ENCODE peak calls at places on chromosomes 11 and 22, in nine cellular contexts. One of them, this sample, is unnamed.

GRCh38 chr22:26680485-26680884 is 23.1 kb downstream of the MIAT start:
- DNase-seq in stimulated activated CD4-positive, alpha-beta T cell treated with anti-CD3 and anti-CD28 coated beads, Interleukin-15, amount 100 ng/mL, for 24 hours: no peak
- DNase-seq in HEK293T: no peak
- DNase-seq in DMS153: no peak
- DNase-seq in mucosa of gallbladder: no peak
- DNase-seq in cardiac fibroblast: no peak
- DNase-seq in NCI-H1105: no peak
- DNase-seq in AG08396: no peak
- DNase-seq in endothelial cell: no peak
- DNase-seq in this sample: no peak

GRCh38 chr11:131033151-131033651 is 116.9 kb upstream of the SNX19 start:
- DNase-seq in HEK293T: no peak
- DNase-seq in DMS153: no peak
- DNase-seq in cardiac fibroblast: peak; percentile 79
- DNase-seq in stimulated activated CD4-positive, alpha-beta T cell treated with anti-CD3 and anti-CD28 coated beads, Interleukin-15, amount 100 ng/mL, for 24 hours: no peak
- DNase-seq in mucosa of gallbladder: no peak
- DNase-seq in NCI-H1105: no peak
- DNase-seq in AG08396: peak; percentile 84
- DNase-seq in endothelial cell: no peak
- DNase-seq in this sample: no peak

GRCh38 chr11:70871881-70872280 is 380.5 kb downstream of the SHANK2 start:
- DNase-seq in HEK293T: no peak
- DNase-seq in endothelial cell: no peak
- DNase-seq in mucosa of gallbladder: no peak
- DNase-seq in AG08396: peak; percentile 90
- DNase-seq in NCI-H1105: no peak
- DNase-seq in stimulated activated CD4-positive, alpha-beta T cell treated with anti-CD3 and anti-CD28 coated beads, Interleukin-15, amount 100 ng/mL, for 24 hours: no peak
- DNase-seq in cardiac fibroblast: peak; percentile 19
- DNase-seq in DMS153: peak; percentile 39
- DNase-seq in this sample: no peak

GRCh38 chr11:22458141-22458540 is 120.0 kb downstream of the SLC17A6 start:
- DNase-seq in NCI-H1105: no peak
- DNase-seq in DMS153: no peak
- DNase-seq in mucosa of gallbladder: no peak
- DNase-seq in stimulated activated CD4-positive, alpha-beta T cell treated with anti-CD3 and anti-CD28 coated beads, Interleukin-15, amount 100 ng/mL, for 24 hours: no peak
- DNase-seq in endothelial cell: no peak
- DNase-seq in cardiac fibroblast: no peak
- DNase-seq in HEK293T: no peak
- DNase-seq in AG08396: no peak
- DNase-seq in this sample: no peak

GRCh38 chr11:60875856-60876485 is 8.6 kb downstream of the ZP1 start:
- DNase-seq in NCI-H1105: no peak
- DNase-seq in cardiac fibroblast: no peak
- DNase-seq in HEK293T: no peak
- DNase-seq in AG08396: no peak
- DNase-seq in stimulated activated CD4-positive, alpha-beta T cell treated with anti-CD3 and anti-CD28 coated beads, Interleukin-15, amount 100 ng/mL, for 24 hours: no peak
- DNase-seq in endothelial cell: no peak
- DNase-seq in mucosa of gallbladder: no peak
- DNase-seq in DMS153: no peak
- DNase-seq in this sample: no peak

GRCh38 chr11:93330446-93330984 is at the start of gene DEUP1:
- DNase-seq in DMS153: peak; percentile 62
- DNase-seq in AG08396: peak; percentile 20
- DNase-seq in mucosa of gallbladder: peak; percentile 59
- DNase-seq in NCI-H1105: peak; percentile 30
- DNase-seq in cardiac fibroblast: no peak
- DNase-seq in stimulated activated CD4-positive, alpha-beta T cell treated with anti-CD3 and anti-CD28 coated beads, Interleukin-15, amount 100 ng/mL, for 24 hours: peak; percentile 39
- DNase-seq in HEK293T: peak; percentile 9
- DNase-seq in endothelial cell: peak; percentile 65
- DNase-seq in this sample: no peak

GRCh38 chr11:35873721-35874120 is 70.1 kb upstream of the LDLRAD3 start:
- DNase-seq in AG08396: no peak
- DNase-seq in cardiac fibroblast: no peak
- DNase-seq in mucosa of gallbladder: peak; percentile 38
- DNase-seq in endothelial cell: no peak
- DNase-seq in stimulated activated CD4-positive, alpha-beta T cell treated with anti-CD3 and anti-CD28 coated beads, Interleukin-15, amount 100 ng/mL, for 24 hours: no peak
- DNase-seq in DMS153: no peak
- DNase-seq in HEK293T: no peak
- DNase-seq in NCI-H1105: no peak
- DNase-seq in this sample: no peak

GRCh38 chr11:33375688-33376311 is 118.6 kb downstream of the HIPK3 start:
- DNase-seq in cardiac fibroblast: peak; percentile 45
- DNase-seq in endothelial cell: peak; percentile 20
- DNase-seq in AG08396: peak; percentile 45
- DNase-seq in HEK293T: peak; percentile 20
- DNase-seq in mucosa of gallbladder: no peak
- DNase-seq in stimulated activated CD4-positive, alpha-beta T cell treated with anti-CD3 and anti-CD28 coated beads, Interleukin-15, amount 100 ng/mL, for 24 hours: peak; percentile 23
- DNase-seq in NCI-H1105: peak; percentile 38
- DNase-seq in DMS153: no peak
- DNase-seq in this sample: no peak

GRCh38 chr11:16964501-16964900 is 49.7 kb downstream of the PLEKHA7 start:
- DNase-seq in HEK293T: no peak
- DNase-seq in stimulated activated CD4-positive, alpha-beta T cell treated with anti-CD3 and anti-CD28 coated beads, Interleukin-15, amount 100 ng/mL, for 24 hours: no peak
- DNase-seq in DMS153: no peak
- DNase-seq in AG08396: no peak
- DNase-seq in NCI-H1105: no peak
- DNase-seq in endothelial cell: no peak
- DNase-seq in mucosa of gallbladder: no peak
- DNase-seq in cardiac fibroblast: no peak
- DNase-seq in this sample: no peak

GRCh38 chr11:102994101-102994500 is 38.6 kb upstream of the MMP13 start:
- DNase-seq in endothelial cell: no peak
- DNase-seq in mucosa of gallbladder: no peak
- DNase-seq in stimulated activated CD4-positive, alpha-beta T cell treated with anti-CD3 and anti-CD28 coated beads, Interleukin-15, amount 100 ng/mL, for 24 hours: no peak
- DNase-seq in NCI-H1105: no peak
- DNase-seq in cardiac fibroblast: no peak
- DNase-seq in HEK293T: peak; percentile 13
- DNase-seq in DMS153: no peak
- DNase-seq in AG08396: no peak
- DNase-seq in this sample: no peak

GRCh38 chr22:19522881-19523239 is 1.4 kb downstream of the CLDN5 start:
- DNase-seq in cardiac fibroblast: no peak
- DNase-seq in NCI-H1105: no peak
- DNase-seq in stimulated activated CD4-positive, alpha-beta T cell treated with anti-CD3 and anti-CD28 coated beads, Interleukin-15, amount 100 ng/mL, for 24 hours: no peak
- DNase-seq in AG08396: no peak
- DNase-seq in mucosa of gallbladder: no peak
- DNase-seq in endothelial cell: no peak
- DNase-seq in HEK293T: no peak
- DNase-seq in DMS153: no peak
- DNase-seq in this sample: no peak

GRCh38 chr11:118295834-118296454 is 8.6 kb upstream of the CD3E start:
- DNase-seq in NCI-H1105: no peak
- DNase-seq in mucosa of gallbladder: peak; percentile 50
- DNase-seq in cardiac fibroblast: peak; percentile 27
- DNase-seq in stimulated activated CD4-positive, alpha-beta T cell treated with anti-CD3 and anti-CD28 coated beads, Interleukin-15, amount 100 ng/mL, for 24 hours: peak; percentile 53
- DNase-seq in HEK293T: no peak
- DNase-seq in DMS153: no peak
- DNase-seq in endothelial cell: no peak
- DNase-seq in AG08396: no peak
- DNase-seq in this sample: no peak

GRCh38 chr22:49551897-49552659 is 275.6 kb downstream of the BRD1 start:
- DNase-seq in HEK293T: no peak
- DNase-seq in DMS153: no peak
- DNase-seq in endothelial cell: no peak
- DNase-seq in mucosa of gallbladder: no peak
- DNase-seq in cardiac fibroblast: no peak
- DNase-seq in AG08396: no peak
- DNase-seq in stimulated activated CD4-positive, alpha-beta T cell treated with anti-CD3 and anti-CD28 coated beads, Interleukin-15, amount 100 ng/mL, for 24 hours: no peak
- DNase-seq in NCI-H1105: no peak
- DNase-seq in this sample: peak; percentile 26

GRCh38 chr11:127619946-127620345 is 619.4 kb upstream of the KIRREL3 start:
- DNase-seq in DMS153: no peak
- DNase-seq in AG08396: no peak
- DNase-seq in mucosa of gallbladder: no peak
- DNase-seq in stimulated activated CD4-positive, alpha-beta T cell treated with anti-CD3 and anti-CD28 coated beads, Interleukin-15, amount 100 ng/mL, for 24 hours: no peak
- DNase-seq in NCI-H1105: no peak
- DNase-seq in endothelial cell: no peak
- DNase-seq in cardiac fibroblast: no peak
- DNase-seq in HEK293T: no peak
- DNase-seq in this sample: no peak

This sample was measured in natural killer cell treated with Interleukin-12 subunit alpha and Interleukin-12 subunit beta and Interleukin-15 and Interleukin-18, amount 100 ng/mL, for 72 hours.